ENCODE peak calls at places on chromosomes 12 and 14, in four cellular contexts. One of them, this sample, is unnamed. For H3K36me3, the result is how much of the 10 kb centered on the place peaks cover.

GRCh38 chr14:70704960-70705359 is 63.2 kb downstream of the TTC9 start:
- DNase-seq in WERI-Rb-1: no peak
- DNase-seq in iPS DF 6.9: no peak
- DNase-seq in fibroblast of lung: no peak
- DNase-seq in this sample: no peak

GRCh38 chr12:52663420-52663819 is 11.4 kb upstream of the KRT2 start:
- DNase-seq in WERI-Rb-1: no peak
- DNase-seq in iPS DF 6.9: no peak
- DNase-seq in fibroblast of lung: no peak
- DNase-seq in this sample: no peak

GRCh38 chr12:75977952-75978671 is 53.5 kb downstream of the PHLDA1 start:
- DNase-seq in WERI-Rb-1: no peak
- DNase-seq in iPS DF 6.9: no peak
- DNase-seq in fibroblast of lung: peak
- DNase-seq in this sample: peak

GRCh38 chr12:43453761-43454160 is 98.2 kb downstream of the ADAMTS20 start:
- DNase-seq in WERI-Rb-1: no peak
- DNase-seq in iPS DF 6.9: no peak
- DNase-seq in fibroblast of lung: no peak
- DNase-seq in this sample: no peak

GRCh38 chr12:128258866-128259555 is 8.0 kb upstream of the TMEM132C start:
- DNase-seq in WERI-Rb-1: peak
- DNase-seq in iPS DF 6.9: no peak
- DNase-seq in fibroblast of lung: no peak
- DNase-seq in this sample: peak

GRCh38 chr12:12461923-12462315 is 100.7 kb downstream of the DUSP16 start:
- DNase-seq in WERI-Rb-1: no peak
- DNase-seq in iPS DF 6.9: no peak
- DNase-seq in fibroblast of lung: no peak
- DNase-seq in this sample: no peak

GRCh38 chr14:60515696-60516284 is 6.8 kb downstream of the SIX6 start:
- DNase-seq in WERI-Rb-1: no peak
- DNase-seq in iPS DF 6.9: no peak
- DNase-seq in fibroblast of lung: no peak
- DNase-seq in this sample: no peak

GRCh38 chr12:25745281-25745680 is 192.2 kb upstream of the LMNTD1 start:
- DNase-seq in WERI-Rb-1: no peak
- DNase-seq in iPS DF 6.9: no peak
- DNase-seq in fibroblast of lung: no peak
- DNase-seq in this sample: no peak

GRCh38 chr12:32115404-32116104 is 8.9 kb downstream of the BICD1 start:
- DNase-seq in WERI-Rb-1: no peak
- DNase-seq in iPS DF 6.9: no peak
- DNase-seq in fibroblast of lung: peak
- DNase-seq in this sample: peak

GRCh38 chr12:89883630-89884364 is 175.2 kb upstream of the ATP2B1 start:
- DNase-seq in WERI-Rb-1: peak
- DNase-seq in iPS DF 6.9: peak
- DNase-seq in fibroblast of lung: peak
- DNase-seq in this sample: no peak

GRCh38 chr14:74963178-74963704 is 7.8 kb upstream of the PGF start:
- DNase-seq in WERI-Rb-1: no peak
- DNase-seq in iPS DF 6.9: no peak
- DNase-seq in fibroblast of lung: no peak
- DNase-seq in this sample: no peak

GRCh38 chr12:60209933-60210332 is 614.1 kb downstream of the SLC16A7 start:
- DNase-seq in WERI-Rb-1: no peak
- DNase-seq in iPS DF 6.9: no peak
- DNase-seq in fibroblast of lung: no peak
- DNase-seq in this sample: no peak

GRCh38 chr12:87923361-87923760 is 105.8 kb downstream of the C12orf50 start:
- DNase-seq in WERI-Rb-1: no peak
- DNase-seq in iPS DF 6.9: no peak
- DNase-seq in fibroblast of lung: no peak
- DNase-seq in this sample: no peak

GRCh38 chr12:28027947-28028724 is 55.6 kb upstream of the PTHLH start:
- DNase-seq in WERI-Rb-1: no peak
- DNase-seq in iPS DF 6.9: no peak
- DNase-seq in fibroblast of lung: peak
- DNase-seq in this sample: no peak

GRCh38 chr14:72625689-72626088 is 268.2 kb downstream of the DPF3 start:
- DNase-seq in WERI-Rb-1: no peak
- DNase-seq in iPS DF 6.9: no peak
- DNase-seq in fibroblast of lung: no peak
- DNase-seq in this sample: no peak

GRCh38 chr14:50087350-50088116 is 28.8 kb downstream of the VCPKMT start:
- DNase-seq in WERI-Rb-1: no peak
- DNase-seq in iPS DF 6.9: no peak
- DNase-seq in fibroblast of lung: no peak
- DNase-seq in this sample: no peak

GRCh38 chr12:124720687-124721500 is 142.8 kb downstream of the SCARB1 start:
- DNase-seq in WERI-Rb-1: peak
- DNase-seq in iPS DF 6.9: no peak
- DNase-seq in fibroblast of lung: peak
- DNase-seq in this sample: peak

GRCh38 chr14:74963705-74964271 is 8.4 kb upstream of the PGF start:
- DNase-seq in WERI-Rb-1: peak
- DNase-seq in iPS DF 6.9: no peak
- DNase-seq in fibroblast of lung: peak
- DNase-seq in this sample: no peak

GRCh38 chr12:45914090-45914489 is 76.3 kb downstream of the SCAF11 start:
- DNase-seq in WERI-Rb-1: no peak
- DNase-seq in iPS DF 6.9: no peak
- DNase-seq in fibroblast of lung: peak
- DNase-seq in this sample: peak

GRCh38 chr14:27686137-27686536 is 1080.5 kb upstream of the FOXG1 start:
- DNase-seq in WERI-Rb-1: no peak
- DNase-seq in iPS DF 6.9: no peak
- DNase-seq in fibroblast of lung: no peak
- DNase-seq in this sample: no peak

GRCh38 chr12:107337354-107338095 is 244.2 kb upstream of the CRY1 start:
- DNase-seq in WERI-Rb-1: no peak
- DNase-seq in iPS DF 6.9: no peak
- DNase-seq in fibroblast of lung: peak
- DNase-seq in this sample: no peak

GRCh38 chr14:99672506-99673327 is 11.4 kb upstream of the CYP46A1 start:
- DNase-seq in WERI-Rb-1: no peak
- DNase-seq in iPS DF 6.9: no peak
- DNase-seq in fibroblast of lung: no peak
- DNase-seq in this sample: no peak

GRCh38 chr14:94643316-94644101 is 31.3 kb downstream of the SERPINA3 start:
- DNase-seq in WERI-Rb-1: no peak
- DNase-seq in iPS DF 6.9: no peak
- DNase-seq in fibroblast of lung: no peak
- DNase-seq in this sample: no peak

GRCh38 chr12:46342562-46343033 is 30.0 kb downstream of the SLC38A2 start:
- DNase-seq in WERI-Rb-1: peak
- DNase-seq in iPS DF 6.9: no peak
- DNase-seq in fibroblast of lung: no peak
- DNase-seq in this sample: peak

GRCh38 chr12:75704664-75705063 is 193.3 kb upstream of the KRR1 start:
- DNase-seq in WERI-Rb-1: no peak
- DNase-seq in iPS DF 6.9: no peak
- DNase-seq in fibroblast of lung: peak
- DNase-seq in this sample: no peak

GRCh38 chr12:70467908-70468733 is 102.0 kb downstream of the KCNMB4 start:
- DNase-seq in WERI-Rb-1: no peak
- DNase-seq in iPS DF 6.9: no peak
- DNase-seq in fibroblast of lung: no peak
- DNase-seq in this sample: no peak

GRCh38 chr12:103334447-103334846 is 161.3 kb downstream of the C12orf42 start:
- DNase-seq in WERI-Rb-1: peak
- DNase-seq in iPS DF 6.9: no peak
- DNase-seq in fibroblast of lung: no peak
- DNase-seq in this sample: no peak

GRCh38 chr14:61451891-61452400 is 130.6 kb downstream of the PRKCH start:
- DNase-seq in WERI-Rb-1: no peak
- DNase-seq in iPS DF 6.9: no peak
- DNase-seq in fibroblast of lung: no peak
- DNase-seq in this sample: no peak

GRCh38 chr12:14384783-14385638 is 19.5 kb downstream of the ATF7IP start:
- DNase-seq in WERI-Rb-1: peak
- DNase-seq in iPS DF 6.9: peak
- DNase-seq in fibroblast of lung: peak
- DNase-seq in this sample: peak

GRCh38 chr12:116528067-116528466 is 31.1 kb upstream of the MAP1LC3B2 start:
- DNase-seq in WERI-Rb-1: no peak
- DNase-seq in iPS DF 6.9: no peak
- DNase-seq in fibroblast of lung: peak
- DNase-seq in this sample: no peak

GRCh38 chr14:50619569-50620141 is 48.5 kb downstream of the SAV1 start:
- DNase-seq in WERI-Rb-1: no peak
- DNase-seq in iPS DF 6.9: no peak
- DNase-seq in fibroblast of lung: peak
- DNase-seq in this sample: peak

DNA sequence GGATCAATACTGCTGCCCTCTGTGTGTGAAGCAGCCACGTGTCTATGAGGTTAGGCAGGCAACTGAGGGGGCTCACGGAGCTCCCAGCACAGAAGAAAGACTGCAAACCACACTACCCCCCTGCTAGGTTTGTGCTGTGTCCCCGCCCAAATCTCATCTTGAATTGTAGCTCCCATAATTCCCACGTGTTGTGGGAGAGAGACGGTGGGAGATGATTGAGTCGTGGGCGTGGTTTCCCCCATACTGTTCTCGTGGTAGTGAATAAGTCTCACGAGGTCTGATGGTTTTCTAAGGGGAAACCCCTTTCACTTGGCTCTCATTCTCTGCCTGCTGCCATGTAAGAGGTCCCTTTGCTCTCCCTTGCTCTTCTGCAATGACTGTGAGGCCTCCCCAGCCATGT is 68.6 kb downstream of the ACTN1 start:
- DNase-seq in WERI-Rb-1: no peak
- DNase-seq in iPS DF 6.9: no peak
- DNase-seq in fibroblast of lung: no peak
- DNase-seq in this sample: no peak
- H3K36me3 ChIP-seq in WERI-Rb-1: under half
- H3K36me3 ChIP-seq in iPS DF 6.9: under half
- H3K36me3 ChIP-seq in fibroblast of lung: under half
- H3K36me3 ChIP-seq in this sample: under half

GRCh38 chr12:95494888-95495287 is 20.9 kb downstream of the METAP2 start:
- DNase-seq in WERI-Rb-1: no peak
- DNase-seq in iPS DF 6.9: no peak
- DNase-seq in fibroblast of lung: no peak
- DNase-seq in this sample: no peak
- H3K36me3 ChIP-seq in WERI-Rb-1: half or more
- H3K36me3 ChIP-seq in iPS DF 6.9: under half
- H3K36me3 ChIP-seq in fibroblast of lung: under half
- H3K36me3 ChIP-seq in this sample: under half

GRCh38 chr14:103508521-103508920 is 14.1 kb downstream of the CKB start:
- DNase-seq in WERI-Rb-1: no peak
- DNase-seq in iPS DF 6.9: no peak
- DNase-seq in fibroblast of lung: no peak
- DNase-seq in this sample: no peak
- H3K36me3 ChIP-seq in WERI-Rb-1: under half
- H3K36me3 ChIP-seq in iPS DF 6.9: under half
- H3K36me3 ChIP-seq in fibroblast of lung: under half
- H3K36me3 ChIP-seq in this sample: under half

DNA sequence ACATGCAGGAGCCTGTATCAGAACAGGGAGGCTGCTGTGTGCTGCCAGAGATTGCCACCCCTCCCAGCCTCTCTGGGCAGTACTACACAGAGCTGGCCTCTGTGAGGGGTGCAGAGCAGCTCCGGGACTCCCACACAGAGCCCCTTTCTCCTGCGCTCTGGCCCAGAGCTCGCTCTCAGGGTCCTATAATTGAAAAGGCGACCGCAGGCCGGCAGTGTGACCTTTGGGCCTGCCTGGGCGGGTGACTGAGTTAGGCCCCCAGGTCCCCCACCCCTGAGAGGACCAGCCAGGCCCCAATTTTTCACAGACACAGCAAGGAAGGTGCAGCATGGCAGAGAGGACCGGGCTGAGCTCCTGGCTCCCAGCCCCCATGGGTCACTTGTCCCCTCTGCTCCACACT is 136.4 kb downstream of the ZFP36L1 start:
- DNase-seq in WERI-Rb-1: no peak
- DNase-seq in iPS DF 6.9: no peak
- DNase-seq in fibroblast of lung: no peak
- DNase-seq in this sample: no peak
- H3K36me3 ChIP-seq in WERI-Rb-1: under half
- H3K36me3 ChIP-seq in iPS DF 6.9: under half
- H3K36me3 ChIP-seq in fibroblast of lung: under half
- H3K36me3 ChIP-seq in this sample: under half

GRCh38 chr12:94678396-94678795 is 28.0 kb upstream of the TMCC3 start:
- DNase-seq in WERI-Rb-1: no peak
- DNase-seq in iPS DF 6.9: no peak
- DNase-seq in fibroblast of lung: no peak
- DNase-seq in this sample: no peak
- H3K36me3 ChIP-seq in WERI-Rb-1: under half
- H3K36me3 ChIP-seq in iPS DF 6.9: under half
- H3K36me3 ChIP-seq in fibroblast of lung: under half
- H3K36me3 ChIP-seq in this sample: under half

DNA sequence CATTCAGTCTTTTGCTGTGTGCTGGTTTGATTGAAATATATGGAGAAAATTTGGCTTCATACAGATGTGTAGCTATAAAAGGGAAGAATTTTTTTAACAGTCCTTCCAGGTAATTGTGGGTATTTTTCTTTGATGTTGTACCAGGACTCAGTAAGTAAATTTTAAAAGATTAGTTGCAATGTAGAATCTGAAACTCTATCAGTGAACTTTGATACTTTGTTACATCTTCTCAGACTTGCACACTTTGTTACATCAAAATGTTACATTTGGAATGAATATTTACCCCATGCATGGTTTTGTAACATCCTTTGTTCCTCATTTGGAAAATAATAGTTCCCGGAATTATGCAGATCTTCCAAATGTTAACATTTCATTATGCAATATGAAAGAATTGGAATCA is 13.8 kb downstream of the MTHFD1 start:
- DNase-seq in WERI-Rb-1: no peak
- DNase-seq in iPS DF 6.9: no peak
- DNase-seq in fibroblast of lung: no peak
- DNase-seq in this sample: no peak
- H3K36me3 ChIP-seq in WERI-Rb-1: under half
- H3K36me3 ChIP-seq in iPS DF 6.9: under half
- H3K36me3 ChIP-seq in fibroblast of lung: under half
- H3K36me3 ChIP-seq in this sample: under half

GRCh38 chr12:110314308-110314707 is 33.3 kb downstream of the ATP2A2 start:
- DNase-seq in WERI-Rb-1: no peak
- DNase-seq in iPS DF 6.9: no peak
- DNase-seq in fibroblast of lung: peak
- DNase-seq in this sample: peak
- H3K36me3 ChIP-seq in WERI-Rb-1: half or more
- H3K36me3 ChIP-seq in iPS DF 6.9: under half
- H3K36me3 ChIP-seq in fibroblast of lung: under half
- H3K36me3 ChIP-seq in this sample: under half

GRCh38 chr12:119676573-119676972 is 8.6 kb downstream of the PRKAB1 start:
- DNase-seq in WERI-Rb-1: peak
- DNase-seq in iPS DF 6.9: no peak
- DNase-seq in fibroblast of lung: no peak
- DNase-seq in this sample: no peak

GRCh38 chr12:119673634-119674033 is 5.7 kb downstream of the PRKAB1 start:
- DNase-seq in WERI-Rb-1: no peak
- DNase-seq in iPS DF 6.9: no peak
- DNase-seq in fibroblast of lung: no peak
- DNase-seq in this sample: no peak

GRCh38 chr12:119672194-119672593 is 4.3 kb downstream of the PRKAB1 start:
- DNase-seq in WERI-Rb-1: no peak
- DNase-seq in iPS DF 6.9: no peak
- DNase-seq in fibroblast of lung: no peak
- DNase-seq in this sample: no peak

GRCh38 chr12:119676022-119676421 is 8.1 kb downstream of the PRKAB1 start:
- DNase-seq in WERI-Rb-1: peak
- DNase-seq in iPS DF 6.9: no peak
- DNase-seq in fibroblast of lung: no peak
- DNase-seq in this sample: no peak

GRCh38 chr12:119674560-119674959 is 6.6 kb downstream of the PRKAB1 start:
- DNase-seq in WERI-Rb-1: no peak
- DNase-seq in iPS DF 6.9: no peak
- DNase-seq in fibroblast of lung: no peak
- DNase-seq in this sample: no peak
- H3K36me3 ChIP-seq in WERI-Rb-1: half or more
- H3K36me3 ChIP-seq in iPS DF 6.9: under half
- H3K36me3 ChIP-seq in fibroblast of lung: under half
- H3K36me3 ChIP-seq in this sample: under half

This sample was measured in hepatocyte.